ENCODE peak calls at places on chromosomes 7 and 10, in four cellular contexts. Z is esophagus squamous epithelium, E is breast epithelium, H is heart left ventricle. Y is an unnamed sample.

GRCh38 chr7:72805526-72806494 is 22.2 kb downstream of the TYW1B start:
- DNase-seq in Z (no peak), H (no peak), E (no peak), Y (peak; percentile 7)

GRCh38 chr10:60281792-60282353 is 107.8 kb downstream of the ANK3 start:
- DNase-seq in E (no peak), Z (no peak), H (peak; percentile 38), Y (no peak)

GRCh38 chr7:151798851-151799428 is 78.0 kb downstream of the PRKAG2 start:
- DNase-seq in Z (no peak), E (no peak), H (no peak), Y (no peak)

GRCh38 chr7:54704851-54705250 is 54.2 kb downstream of the SEC61G start:
- DNase-seq in E (no peak), Z (no peak), H (no peak), Y (no peak)

GRCh38 chr10:6056411-6057135 is 5.6 kb downstream of the IL2RA start:
- DNase-seq in Z (no peak), H (no peak), E (no peak), Y (no peak)

GRCh38 chr10:103451091-103451801 is 924 bp downstream of the CALHM2 start:
- DNase-seq in E (peak; percentile 68), H (peak; percentile 84), Z (peak; percentile 26), Y (peak; percentile 64)

GRCh38 chr7:21448974-21449373 is 21.1 kb downstream of the SP4 start:
- DNase-seq in H (no peak), Z (no peak), E (no peak), Y (no peak)

GRCh38 chr10:1168763-1169162 is 112.6 kb downstream of the WDR37 start:
- DNase-seq in Z (no peak), H (no peak), E (peak; percentile 46), Y (no peak)

GRCh38 chr10:95477175-95477520 is 84.0 kb downstream of the SORBS1 start:
- DNase-seq in E (no peak), H (peak; percentile 37), Z (no peak), Y (peak; percentile 73)

GRCh38 chr7:26891400-26892355 is 27.3 kb upstream of the SKAP2 start:
- DNase-seq in Z (no peak), H (no peak), E (no peak), Y (no peak)

GRCh38 chr7:132475037-132475668 is 101.1 kb downstream of the PLXNA4 start:
- DNase-seq in H (no peak), E (no peak), Z (no peak), Y (no peak)

GRCh38 chr7:128266891-128267839 is 26.1 kb downstream of the LEP start:
- DNase-seq in H (peak; percentile 45), E (peak; percentile 88), Z (no peak), Y (peak; percentile 90)

GRCh38 chr10:47237316-47238260 is 62.4 kb upstream of the GDF10 start:
- DNase-seq in Z (no peak), E (no peak), H (no peak), Y (no peak)
- TF ChIP-seq CTCF in Z (no peak), E (no peak), H (no peak), Y (no peak)

GRCh38 chr10:96832721-96833219 is 672 bp downstream of the LCOR start:
- DNase-seq in H (peak; percentile 86), Z (peak; percentile 42), E (peak; percentile 76), Y (peak; percentile 67)
- TF ChIP-seq POLR2A in H (no peak), Z (peak; percentile 60), E (no peak), Y (no peak)

DNA sequence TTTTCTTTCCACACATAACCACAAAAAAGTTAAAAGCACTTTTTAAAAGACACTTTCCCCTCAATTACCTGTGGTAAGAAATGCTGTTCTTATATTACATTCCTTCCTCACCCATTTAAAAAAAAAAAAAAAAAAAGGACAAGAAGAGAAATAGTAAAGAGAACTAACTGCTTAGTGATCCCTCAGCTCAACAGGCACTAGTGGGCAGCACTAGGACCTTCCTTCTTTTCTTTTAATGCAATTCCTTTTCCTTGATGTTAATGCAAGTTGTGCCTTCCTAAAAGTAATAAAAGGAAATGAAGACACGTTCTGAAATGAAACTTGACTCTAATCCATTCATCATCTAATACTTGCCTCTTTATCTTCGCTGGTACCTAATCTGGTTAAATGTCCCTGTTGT is 189.6 kb downstream of the TCF7L2 start:
- DNase-seq in H (no peak), Z (no peak), E (no peak), Y (no peak)
- TF ChIP-seq CTCF in H (peak; percentile 23), Z (no peak), E (no peak), Y (no peak)

DNA sequence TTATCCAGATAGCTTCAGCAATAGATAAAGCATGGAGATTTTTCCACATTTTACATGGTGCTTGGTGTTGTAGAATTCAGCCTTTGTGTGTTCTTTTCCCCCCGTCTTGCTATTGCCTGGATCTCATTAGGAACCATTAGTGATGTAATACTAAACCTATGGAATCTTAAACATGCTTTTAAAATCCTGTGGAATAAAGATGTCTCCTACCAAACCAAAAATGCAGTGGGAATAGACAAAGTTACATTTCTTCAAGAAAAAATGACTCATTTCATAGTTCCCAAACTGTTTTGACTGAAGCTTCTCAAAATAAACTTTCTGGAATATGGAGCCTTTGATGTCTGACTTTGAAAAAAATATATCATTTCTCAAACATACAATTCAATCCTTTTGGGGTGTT is 44.0 kb downstream of the CALD1 start:
- DNase-seq in E (no peak), H (no peak), Z (no peak), Y (no peak)
- TF ChIP-seq POLR2A in E (no peak), H (no peak), Z (no peak), Y (no peak)

GRCh38 chr10:37275216-37275777 is 149.9 kb downstream of the ANKRD30A start:
- DNase-seq in E (no peak), Z (no peak), H (no peak), Y (no peak)

GRCh38 chr10:37268266-37268665 is 142.9 kb downstream of the ANKRD30A start:
- DNase-seq in E (no peak), Z (no peak), H (no peak), Y (no peak)

GRCh38 chr10:37269554-37270256 is 144.3 kb downstream of the ANKRD30A start:
- DNase-seq in H (no peak), Z (no peak), E (no peak), Y (no peak)
- TF ChIP-seq CTCF in H (no peak), Z (no peak), E (no peak), Y (no peak)

GRCh38 chr7:44067064-44067951 is 1.9 kb upstream of the PGAM2 start:
- DNase-seq in H (no peak), E (peak; percentile 28), Z (no peak), Y (no peak)
- TF ChIP-seq POLR2A in H (no peak), E (no peak), Z (no peak), Y (no peak)